ENCODE peak calls at places on chromosome 3, in eight cellular contexts. P is HTR-8/SVneo, E is mesenteric fat pad, H is H54, N is tibial artery, J is DMS153, M is right lobe of liver, D is cardiac muscle cell. A is an unnamed sample.

GRCh38 chr3:197364410-197365071 is 66.1 kb upstream of the DLG1 start:
- DNase-seq in P (no peak), E (peak; percentile 16), H (no peak), N (no peak), J (no peak), M (no peak), D (peak; percentile 33), A (no peak)

GRCh38 chr3:129481783-129482332 is 41.8 kb downstream of the IFT122 start:
- DNase-seq in P (no peak), E (no peak), H (no peak), N (peak; percentile 73), J (no peak), M (no peak), D (peak; percentile 94), A (no peak)

GRCh38 chr3:196969001-196969659 is 497 bp upstream of the PIGZ start:
- DNase-seq in P (peak; percentile 39), E (peak; percentile 88), H (peak; percentile 68), N (no peak), J (no peak), M (no peak), D (no peak), A (no peak)

GRCh38 chr3:160003520-160004128 is 15.0 kb downstream of the IL12A start:
- DNase-seq in P (peak; percentile 57), E (no peak), H (no peak), N (no peak), J (no peak), M (no peak), D (peak; percentile 67), A (peak; percentile 20)

GRCh38 chr3:78823859-78824258 is 943.9 kb downstream of the ROBO1 start:
- DNase-seq in P (no peak), E (no peak), H (no peak), N (no peak), J (no peak), M (no peak), D (peak; percentile 65), A (no peak)

GRCh38 chr3:49158108-49158709 is 7.9 kb downstream of the CCDC71 start:
- DNase-seq in P (no peak), E (no peak), H (no peak), N (no peak), J (peak; percentile 0), M (no peak), D (peak; percentile 19), A (peak; percentile 17)

GRCh38 chr3:172174396-172175253 is 135.2 kb downstream of the FNDC3B start:
- DNase-seq in P (no peak), E (no peak), H (no peak), N (no peak), J (no peak), M (no peak), D (no peak), A (no peak)

GRCh38 chr3:38549957-38550840 is 54.1 kb downstream of the EXOG start:
- DNase-seq in P (no peak), E (peak; percentile 82), H (no peak), N (no peak), J (no peak), M (no peak), D (no peak), A (no peak)

GRCh38 chr3:59696783-59697182 is 647.0 kb upstream of the CFAP20DC start:
- DNase-seq in P (no peak), E (no peak), H (no peak), N (no peak), J (no peak), M (no peak), D (no peak), A (no peak)

GRCh38 chr3:176349706-176350105 is 847.6 kb downstream of the TBL1XR1 start:
- DNase-seq in P (no peak), E (no peak), H (no peak), N (no peak), J (no peak), M (no peak), D (no peak), A (no peak)

GRCh38 chr3:195195321-195196209 is 75.4 kb downstream of the XXYLT1 start:
- DNase-seq in P (no peak), E (no peak), H (no peak), N (no peak), J (peak; percentile 91), M (no peak), D (no peak), A (peak; percentile 54)

GRCh38 chr3:195884691-195885035 is 23.7 kb downstream of the TNK2 start:
- DNase-seq in P (no peak), E (no peak), H (no peak), N (no peak), J (no peak), M (no peak), D (no peak), A (no peak)

GRCh38 chr3:172314616-172315015 is 133.6 kb downstream of the GHSR start:
- DNase-seq in P (no peak), E (no peak), H (no peak), N (no peak), J (no peak), M (no peak), D (no peak), A (no peak)

GRCh38 chr3:160400631-160401150 is 1.2 kb downstream of the SMC4 start:
- DNase-seq in P (no peak), E (no peak), H (no peak), N (no peak), J (no peak), M (peak; percentile 74), D (peak; percentile 35), A (peak; percentile 17)

GRCh38 chr3:98185180-98185579 is 18.7 kb downstream of the OR5H15 start:
- DNase-seq in P (no peak), E (no peak), H (no peak), N (no peak), J (no peak), M (no peak), D (no peak), A (no peak)

A was measured in neural crest cell.